ENCODE peak calls at places on chromosomes 5 and 9, in four cellular contexts. P, H, I and O are unnamed samples.

GRCh38 chr5:78526049-78526525 is 122.5 kb downstream of the LHFPL2 start:
- DNase-seq in H (no peak), I (no peak), P (no peak), O (no peak)

GRCh38 chr9:95087659-95088242 is 229.8 kb downstream of the FANCC start:
- DNase-seq in H (no peak), P (no peak), I (peak; percentile 42), O (no peak)

GRCh38 chr5:132489871-132490483 is 596 bp downstream of the IRF1 start:
- DNase-seq in H (peak; percentile 62), I (peak; percentile 86), P (no peak), O (peak; percentile 75)

GRCh38 chr9:32807217-32807616 is 23.9 kb downstream of the TMEM215 start:
- DNase-seq in H (no peak), P (no peak), I (no peak), O (no peak)

GRCh38 chr5:53253421-53253871 is 143.9 kb upstream of the MOCS2 start:
- DNase-seq in P (no peak), I (no peak), H (no peak), O (no peak)

GRCh38 chr5:158590936-158591863 is 508.5 kb downstream of the EBF1 start:
- DNase-seq in H (peak; percentile 62), I (no peak), P (peak; percentile 47), O (peak; percentile 85)

GRCh38 chr9:93501406-93501805 is 48.0 kb upstream of the FAM120AOS start:
- DNase-seq in H (no peak), P (no peak), I (no peak), O (no peak)

GRCh38 chr9:127123239-127123935 is 952 bp upstream of the ANGPTL2 start:
- DNase-seq in H (no peak), I (no peak), P (no peak), O (no peak)

GRCh38 chr5:154189256-154189818 is 1.2 kb upstream of the GALNT10 start:
- DNase-seq in I (no peak), H (peak; percentile 45), P (no peak), O (no peak)

GRCh38 chr9:116555556-116556180 is 131.4 kb upstream of the TRIM32 start:
- DNase-seq in H (no peak), I (no peak), P (no peak), O (no peak)

GRCh38 chr9:136565075-136565721 is 19.4 kb upstream of the NOTCH1 start:
- DNase-seq in H (no peak), I (no peak), P (no peak), O (no peak)

DNA sequence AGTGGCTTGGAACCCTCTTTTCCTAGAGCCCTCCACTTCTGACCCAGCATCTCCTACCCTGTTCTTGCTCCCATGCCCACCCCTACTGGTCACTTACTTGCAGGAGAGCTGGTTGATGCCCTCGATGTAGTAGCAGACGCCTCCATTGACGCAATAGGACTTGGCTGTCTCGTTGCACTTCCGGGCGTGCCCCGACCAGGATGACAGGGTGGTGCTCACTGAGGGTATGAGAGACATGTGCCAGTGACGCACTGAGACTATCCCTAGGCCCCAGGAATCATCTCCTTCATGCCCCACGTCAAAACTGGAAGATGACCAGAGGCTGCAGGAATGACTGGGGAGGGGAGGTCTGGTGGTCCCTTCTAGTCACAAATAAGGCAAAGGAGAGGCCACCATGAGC is 76.0 kb downstream of the PSD2 start:
- DNase-seq in P (no peak), I (no peak), H (no peak), O (no peak)
- H3K27me3 ChIP-seq in P (peaks cover 47% of the 10 kb centered on the region), I (peaks cover 6% of the 10 kb centered on the region), H (peaks cover 3% of the 10 kb centered on the region), O (no peaks in the 10 kb centered on the region)

GRCh38 chr5:169706070-169706469 is 69.0 kb downstream of the DOCK2 start:
- DNase-seq in H (no peak), P (no peak), I (no peak), O (no peak)

GRCh38 chr5:169703803-169704202 is 66.7 kb downstream of the DOCK2 start:
- DNase-seq in I (no peak), H (no peak), P (no peak), O (no peak)

GRCh38 chr5:169705322-169705721 is 68.2 kb downstream of the DOCK2 start:
- DNase-seq in P (no peak), H (no peak), I (no peak), O (no peak)

GRCh38 chr5:169707714-169708113 is 70.6 kb downstream of the DOCK2 start:
- DNase-seq in I (no peak), P (no peak), H (no peak), O (no peak)

DNA sequence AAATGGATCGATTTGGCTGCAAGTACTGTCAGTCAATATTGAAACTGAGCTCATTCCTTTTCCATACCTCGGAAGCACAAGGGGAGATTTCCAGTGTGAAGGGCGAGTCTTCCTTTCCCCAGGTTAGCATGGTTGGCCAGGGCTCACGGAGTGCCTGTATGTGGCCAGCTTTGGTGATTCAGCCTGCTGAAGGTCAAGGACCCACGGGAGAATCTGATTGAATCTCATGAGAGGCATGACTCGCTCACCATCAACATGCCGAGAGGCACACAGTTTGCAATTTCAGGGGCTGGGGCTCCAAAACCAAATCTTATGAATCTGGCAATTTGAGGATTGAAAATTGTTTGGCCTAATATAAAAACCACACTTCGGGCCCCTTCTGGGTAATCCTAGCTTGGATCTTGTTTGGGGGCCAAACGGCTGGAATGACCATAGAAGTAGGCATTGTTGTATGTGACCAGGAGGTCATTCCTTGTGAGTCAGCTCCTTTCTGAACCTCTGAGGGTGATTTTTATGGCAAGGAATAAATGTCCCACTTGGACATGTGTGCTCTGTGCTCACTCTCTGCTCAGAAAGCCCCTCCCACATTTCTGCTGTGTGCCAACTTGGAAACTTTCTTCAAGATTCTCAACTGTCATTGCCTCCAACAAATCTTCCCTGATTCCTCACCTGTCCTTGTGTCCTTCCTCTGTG is 69.8 kb downstream of the DOCK2 start:
- DNase-seq in H (no peak), P (no peak), I (no peak), O (no peak)
- H3K9ac ChIP-seq in H (no peak overlapping the region), P (no peak overlapping the region), I (no peak overlapping the region), O (no peak overlapping the region)

DNA sequence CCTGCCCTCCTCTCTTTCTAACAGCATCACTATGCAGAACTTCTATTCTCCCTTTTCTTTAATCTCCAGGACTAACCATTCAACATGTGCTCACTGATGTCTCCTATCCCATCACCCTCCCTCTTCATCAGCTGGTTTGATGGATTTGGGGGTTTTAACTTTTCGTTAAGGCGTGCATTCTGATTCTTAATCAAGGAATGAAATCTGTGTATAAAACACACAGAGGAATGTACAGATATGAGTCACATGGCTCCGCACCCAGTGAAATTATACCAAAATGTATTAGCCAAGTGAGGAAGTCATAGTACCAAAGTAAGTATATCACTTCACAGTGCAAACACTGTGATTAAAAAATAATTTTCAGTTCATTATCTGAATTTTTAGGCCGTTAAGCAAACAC is 35.2 kb downstream of the MARCHF11 start:
- DNase-seq in P (no peak), H (no peak), I (no peak), O (no peak)
- H3K27me3 ChIP-seq in P (no peaks in the 10 kb centered on the region), H (no peaks in the 10 kb centered on the region), I (no peaks in the 10 kb centered on the region), O (no peaks in the 10 kb centered on the region)

DNA sequence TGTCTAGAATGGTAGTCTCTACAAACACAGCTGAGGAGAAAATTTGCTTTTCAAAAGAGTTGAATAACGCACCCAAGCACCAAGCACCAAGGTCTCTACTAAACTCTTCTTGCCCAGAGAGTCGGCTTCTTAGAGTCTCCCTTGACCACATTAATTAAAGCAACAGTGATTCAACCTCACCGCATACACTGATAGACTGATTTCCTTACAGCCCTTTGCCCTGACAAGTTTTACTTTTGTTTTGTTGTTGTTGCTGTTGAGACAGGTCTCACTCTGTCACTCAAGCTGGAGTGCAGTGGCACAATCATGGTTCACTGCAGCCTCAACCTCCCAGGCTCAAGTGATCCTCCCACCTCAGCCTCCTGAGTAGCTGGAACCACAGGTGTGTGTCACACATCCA is 1035.7 kb upstream of the DMAC1 start:
- DNase-seq in I (no peak), H (no peak), P (no peak), O (no peak)
- H3K9ac ChIP-seq in I (no peak overlapping the region), H (no peak overlapping the region), P (no peak overlapping the region), O (no peak overlapping the region)

GRCh38 chr9:97858826-97859225 is 5.8 kb downstream of the FOXE1 start:
- DNase-seq in H (no peak), I (no peak), P (no peak), O (no peak)

GRCh38 chr9:97859346-97859745 is 6.3 kb downstream of the FOXE1 start:
- DNase-seq in I (no peak), H (no peak), P (no peak), O (no peak)

GRCh38 chr9:97856857-97857602 is 4.0 kb downstream of the FOXE1 start:
- DNase-seq in H (peak; percentile 55), P (peak; percentile 32), I (no peak), O (peak; percentile 59)

GRCh38 chr9:97857603-97858392 is 4.8 kb downstream of the FOXE1 start:
- DNase-seq in P (peak; percentile 20), H (peak; percentile 64), I (no peak), O (peak; percentile 75)

DNA sequence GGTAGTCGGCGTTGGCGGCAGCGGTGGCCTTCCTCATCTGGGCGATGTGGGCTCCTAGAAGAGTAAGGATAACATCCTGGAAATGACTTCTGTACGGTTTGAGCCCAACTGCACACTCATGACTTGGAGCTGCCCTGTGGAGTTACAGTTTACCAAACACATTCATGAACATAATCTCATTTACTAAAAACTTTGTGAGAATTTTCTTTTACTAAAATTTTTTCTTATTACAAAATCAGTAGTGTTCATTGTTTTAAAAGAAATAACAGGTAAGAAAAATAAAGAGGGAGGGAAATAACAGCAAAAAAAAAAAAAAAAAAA is 5.3 kb downstream of the FOXE1 start:
- DNase-seq in P (no peak), H (no peak), I (no peak), O (no peak)
- H3K27me3 ChIP-seq in P (peaks cover 98% of the 10 kb centered on the region), H (peaks cover 100% of the 10 kb centered on the region), I (peaks cover 47% of the 10 kb centered on the region), O (peaks cover 100% of the 10 kb centered on the region)

GRCh38 chr9:138104251-138105122 is 226.9 kb downstream of the CACNA1B start:
- DNase-seq in P (no peak), H (peak; percentile 53), I (no peak), O (peak; percentile 56)
- H3K9ac ChIP-seq in P (no peak overlapping the region), H (no peak overlapping the region), I (no peak overlapping the region), O (no peak overlapping the region)

GRCh38 chr5:93596676-93597441 is 13.8 kb downstream of the NR2F1 start:
- DNase-seq in H (peak; percentile 71), I (no peak), P (no peak), O (peak; percentile 92)

GRCh38 chr5:93593476-93594060 is 10.5 kb downstream of the NR2F1 start:
- DNase-seq in P (no peak), I (no peak), H (peak; percentile 69), O (no peak)

GRCh38 chr5:93594591-93595419 is 11.8 kb downstream of the NR2F1 start:
- DNase-seq in I (no peak), P (no peak), H (peak; percentile 62), O (peak; percentile 78)

GRCh38 chr5:93596310-93596675 is 13.3 kb downstream of the NR2F1 start:
- DNase-seq in I (no peak), P (no peak), H (peak; percentile 23), O (peak; percentile 67)

GRCh38 chr5:93595420-93596136 is 12.6 kb downstream of the NR2F1 start:
- DNase-seq in I (no peak), H (peak; percentile 45), P (no peak), O (peak; percentile 63)
- H3K27me3 ChIP-seq in I (peaks cover 2% of the 10 kb centered on the region), H (peaks cover 100% of the 10 kb centered on the region), P (no peaks in the 10 kb centered on the region), O (peaks cover 100% of the 10 kb centered on the region)